ENCODE peak calls at places on chromosome 13, in six cellular contexts. V is GM12878, C is H1, O is HepG2, Y is GM12891, M is K562. U is an unnamed sample.

GRCh38 chr13:78777973-78778372 is 119.0 kb upstream of the OBI1 start:
- DNase-seq in V (no peak), C (no peak), O (no peak), Y (no peak), M (no peak), U (no peak)

GRCh38 chr13:78393286-78393685 is 210.1 kb downstream of the POU4F1 start:
- DNase-seq in V (no peak), C (no peak), O (no peak), Y (no peak), M (no peak), U (no peak)

GRCh38 chr13:21913010-21913409 is 242.1 kb downstream of the FGF9 start:
- DNase-seq in V (no peak), C (no peak), O (no peak), Y (no peak), M (no peak), U (no peak)

GRCh38 chr13:76887070-76887563 is 912 bp upstream of the KCTD12 start:
- DNase-seq in V (no peak), C (peak; percentile 57), O (no peak), Y (no peak), M (no peak), U (no peak)

GRCh38 chr13:85638815-85639393 is 160.3 kb downstream of the SLITRK6 start:
- DNase-seq in V (no peak), C (no peak), O (no peak), Y (no peak), M (no peak), U (no peak)

GRCh38 chr13:99390601-99391000 is 83.4 kb upstream of the GPR183 start:
- DNase-seq in V (no peak), C (no peak), O (no peak), Y (no peak), M (no peak), U (no peak)

GRCh38 chr13:70568571-70568970 is 460.3 kb upstream of the KLHL1 start:
- DNase-seq in V (peak; percentile 5), C (no peak), O (peak; percentile 25), Y (peak; percentile 4), M (peak; percentile 5), U (no peak)

GRCh38 chr13:30934803-30935202 is 2.3 kb downstream of the TEX26 start:
- DNase-seq in V (no peak), C (no peak), O (no peak), Y (no peak), M (no peak), U (no peak)

GRCh38 chr13:24746618-24747247 is 17.2 kb upstream of the RNF17 start:
- DNase-seq in V (no peak), C (peak; percentile 85), O (no peak), Y (no peak), M (no peak), U (no peak)

DNA sequence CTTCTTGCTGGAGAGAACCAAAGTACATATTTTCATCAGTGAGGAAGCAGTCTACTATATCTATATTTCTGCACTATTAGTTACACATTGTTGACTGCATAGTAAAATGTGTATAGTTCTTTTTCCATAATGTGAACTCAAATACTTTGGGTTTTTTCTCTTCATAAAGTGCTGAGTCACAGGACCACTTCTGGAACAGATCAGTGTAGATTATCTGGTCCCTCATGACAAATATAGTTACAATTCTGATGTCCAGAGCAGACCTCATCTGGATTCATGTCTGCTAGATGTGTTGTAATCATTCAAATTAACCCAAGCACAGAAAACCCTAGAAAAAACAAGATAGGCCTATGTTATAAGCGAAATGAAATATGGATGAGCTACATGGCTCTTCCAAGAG is 171.4 kb downstream of the SUCLA2 start:
- DNase-seq in V (no peak), C (no peak), O (no peak), Y (no peak), M (no peak), U (no peak)
- TF ChIP-seq POLR2AphosphoS5 in V (no peak), C (no peak), O (no peak), Y (no peak), M (no peak), U (no peak)

GRCh38 chr13:73325351-73326214 is 266.8 kb downstream of the KLF5 start:
- DNase-seq in V (no peak), C (no peak), O (peak; percentile 34), Y (no peak), M (no peak), U (no peak)
- TF ChIP-seq TAF1 in V (no peak), C (no peak), O (no peak), Y (no peak), M (no peak), U (no peak)

GRCh38 chr13:41017153-41017552 is 2.0 kb downstream of the ELF1 start:
- DNase-seq in V (no peak), C (no peak), O (no peak), Y (no peak), M (no peak), U (no peak)
- TF ChIP-seq POLR2A in V (peak; percentile 34), C (no peak), O (no peak), Y (no peak), M (no peak), U (no peak)

GRCh38 chr13:35984776-35985453 is 146.3 kb downstream of the DCLK1 start:
- DNase-seq in V (no peak), C (peak; percentile 59), O (no peak), Y (no peak), M (no peak), U (no peak)

GRCh38 chr13:35988648-35989081 is 142.5 kb downstream of the DCLK1 start:
- DNase-seq in V (no peak), C (peak; percentile 32), O (no peak), Y (no peak), M (no peak), U (no peak)

GRCh38 chr13:35987572-35988513 is 143.3 kb downstream of the DCLK1 start:
- DNase-seq in V (no peak), C (peak; percentile 72), O (no peak), Y (no peak), M (no peak), U (no peak)

GRCh38 chr13:35983206-35983605 is 148.0 kb downstream of the DCLK1 start:
- DNase-seq in V (no peak), C (no peak), O (no peak), Y (no peak), M (no peak), U (no peak)

GRCh38 chr13:35984287-35984686 is 146.9 kb downstream of the DCLK1 start:
- DNase-seq in V (no peak), C (no peak), O (no peak), Y (no peak), M (no peak), U (no peak)
- TF ChIP-seq POLR2AphosphoS5 in V (no peak), C (no peak), O (no peak), Y (no peak), M (no peak), U (no peak)

GRCh38 chr13:102974574-102975195 is 91.5 kb downstream of the SLC10A2 start:
- DNase-seq in V (no peak), C (no peak), O (no peak), Y (no peak), M (no peak), U (no peak)

GRCh38 chr13:102965802-102966201 is 100.4 kb downstream of the SLC10A2 start:
- DNase-seq in V (no peak), C (no peak), O (no peak), Y (no peak), M (no peak), U (no peak)

GRCh38 chr13:102972191-102972590 is 94.0 kb downstream of the SLC10A2 start:
- DNase-seq in V (no peak), C (no peak), O (no peak), Y (no peak), M (no peak), U (no peak)

GRCh38 chr13:102968572-102969228 is 97.5 kb downstream of the SLC10A2 start:
- DNase-seq in V (no peak), C (no peak), O (peak; percentile 37), Y (no peak), M (no peak), U (no peak)

DNA sequence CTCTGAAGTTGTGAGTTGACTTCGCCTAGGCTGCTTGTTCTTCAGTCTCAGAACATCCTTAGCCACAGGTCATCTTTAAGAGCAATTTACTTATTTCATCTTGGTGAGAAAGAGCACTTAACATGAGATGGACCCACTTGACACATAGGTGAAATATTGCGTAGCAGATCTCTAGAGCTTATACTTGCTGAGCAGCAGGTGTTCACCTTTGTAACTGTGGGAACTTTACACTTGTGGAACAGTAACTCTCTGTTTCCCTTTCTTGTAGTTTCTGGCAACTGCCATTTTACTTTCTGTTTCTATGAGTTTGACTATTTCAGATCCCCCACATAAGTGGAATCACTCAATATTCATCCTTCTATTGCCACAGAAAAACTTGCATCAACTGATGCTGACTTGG is 95.7 kb downstream of the SLC10A2 start:
- DNase-seq in V (peak; percentile 92), C (no peak), O (no peak), Y (peak; percentile 8), M (no peak), U (no peak)
- TF ChIP-seq TAF1 in V (no peak), C (no peak), O (no peak), Y (no peak), M (no peak), U (no peak)

GRCh38 chr13:36345438-36346221 is 564 bp downstream of the SPART start:
- DNase-seq in V (no peak), C (peak; percentile 73), O (peak; percentile 35), Y (peak; percentile 10), M (peak; percentile 11), U (no peak)
- TF ChIP-seq POLR2A in V (no peak), C (no peak), O (peak; percentile 36), Y (no peak), M (peak; percentile 67), U (no peak)

GRCh38 chr13:112941349-112941748 is 27.7 kb upstream of the MCF2L start:
- DNase-seq in V (no peak), C (no peak), O (no peak), Y (no peak), M (no peak), U (no peak)

GRCh38 chr13:112942689-112943308 is 26.2 kb upstream of the MCF2L start:
- DNase-seq in V (peak; percentile 71), C (peak; percentile 99), O (peak; percentile 94), Y (peak; percentile 88), M (peak; percentile 88), U (peak; percentile 81)

GRCh38 chr13:112947796-112948195 is 21.2 kb upstream of the MCF2L start:
- DNase-seq in V (no peak), C (no peak), O (no peak), Y (no peak), M (no peak), U (no peak)

GRCh38 chr13:112940236-112940635 is 28.8 kb upstream of the MCF2L start:
- DNase-seq in V (no peak), C (no peak), O (no peak), Y (no peak), M (no peak), U (no peak)

DNA sequence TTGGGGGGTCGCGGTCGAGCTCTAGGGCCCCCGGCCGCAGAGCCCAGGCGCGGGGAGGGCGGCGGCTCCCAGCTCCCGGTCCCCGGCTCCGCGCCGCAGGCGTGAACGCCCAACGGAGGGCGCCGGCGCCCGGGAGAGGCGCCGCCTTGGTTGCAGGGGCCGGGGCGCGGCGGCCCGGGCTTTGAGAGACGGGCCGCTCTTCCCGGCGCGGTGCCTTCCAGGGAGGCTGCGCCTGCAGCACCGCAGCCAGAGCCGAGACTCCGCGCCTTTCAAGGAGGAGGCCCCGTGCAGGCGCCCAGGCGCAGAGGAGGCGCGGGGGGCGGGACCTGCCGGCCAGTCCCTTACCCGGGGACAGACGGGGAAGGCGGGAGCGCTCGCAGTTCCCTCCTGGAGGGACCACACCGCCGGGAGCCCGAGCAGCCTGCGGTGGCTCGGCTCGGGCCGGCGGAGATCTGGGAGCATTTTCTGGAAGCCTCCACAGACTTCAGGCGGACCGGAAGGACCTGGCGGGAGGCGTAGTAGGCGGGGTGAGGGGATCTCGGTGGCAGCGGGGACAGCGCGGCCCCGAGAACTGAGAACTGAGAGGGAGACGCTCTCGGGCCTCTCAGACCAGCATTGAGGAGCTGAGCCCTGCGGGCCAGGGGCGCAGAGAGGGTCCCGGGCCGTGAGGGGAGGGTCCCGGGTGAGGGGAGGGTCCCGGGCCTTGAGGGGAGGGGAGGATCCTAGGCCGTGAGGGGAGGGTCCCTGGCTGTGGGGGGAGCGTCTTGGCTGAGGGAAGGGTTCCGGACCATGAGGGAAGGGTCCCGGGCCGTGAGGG is 25.5 kb upstream of the MCF2L start:
- DNase-seq in V (no peak), C (peak; percentile 81), O (no peak), Y (peak; percentile 52), M (no peak), U (no peak)
- TF ChIP-seq POLR2AphosphoS5 in V (no peak), C (no peak), O (no peak), Y (no peak), M (no peak), U (no peak)

U was measured in GM12892.